ENCODE peak calls at places on chromosomes 16 and 17, in four cellular contexts. H, F, X and V are unnamed samples. For H3K4me1, the result is how much of the 10 kb centered on the place peaks cover.

GRCh38 chr16:70756071-70756470 is 44.9 kb downstream of the VAC14 start:
- DNase-seq in H (no peak), F (no peak), X (no peak), V (no peak)

GRCh38 chr17:44559288-44560249 is 2.3 kb downstream of the FZD2 start:
- DNase-seq in H (no peak), F (no peak), X (no peak), V (no peak)

GRCh38 chr16:57747091-57747490 is 11.5 kb downstream of the KATNB1 start:
- DNase-seq in H (no peak), F (no peak), X (no peak), V (no peak)

GRCh38 chr16:73041644-73042043 is 6.3 kb downstream of the ZFHX3 start:
- DNase-seq in H (no peak), F (no peak), X (no peak), V (no peak)

GRCh38 chr17:79023886-79024771 is at the start of gene C1QTNF1:
- DNase-seq in H (peak), F (peak), X (peak), V (peak)

GRCh38 chr16:49546059-49546458 is 172.5 kb downstream of the C16orf78 start:
- DNase-seq in H (no peak), F (no peak), X (no peak), V (no peak)

GRCh38 chr16:76277099-76278030 is at the start of gene CNTNAP4:
- DNase-seq in H (no peak), F (no peak), X (no peak), V (no peak)

GRCh38 chr17:75910699-75911098 is 6.0 kb upstream of the MRPL38 start:
- DNase-seq in H (no peak), F (no peak), X (no peak), V (no peak)

GRCh38 chr16:8966781-8967436 is 3.2 kb upstream of the USP7 start:
- DNase-seq in H (no peak), F (no peak), X (no peak), V (no peak)

GRCh38 chr17:34980681-34981537 is 597 bp downstream of the LIG3 start:
- DNase-seq in H (peak), F (peak), X (peak), V (peak)

GRCh38 chr17:10226930-10227695 is 28.7 kb upstream of the GAS7 start:
- DNase-seq in H (peak), F (peak), X (peak), V (peak)

GRCh38 chr17:12227547-12227946 is 206.9 kb downstream of the MAP2K4 start:
- DNase-seq in H (no peak), F (no peak), X (no peak), V (no peak)

GRCh38 chr17:9183297-9183696 is 162.0 kb downstream of the NTN1 start:
- DNase-seq in H (no peak), F (no peak), X (no peak), V (no peak)

GRCh38 chr16:89489040-89489721 is 1.2 kb downstream of the ANKRD11 start:
- DNase-seq in H (peak), F (peak), X (peak), V (peak)

GRCh38 chr17:42409467-42410351 is 13.3 kb downstream of the CAVIN1 start:
- DNase-seq in H (no peak), F (peak), X (peak), V (no peak)

GRCh38 chr17:75753514-75754377 is 11.2 kb downstream of the GALK1 start:
- DNase-seq in H (peak), F (peak), X (no peak), V (peak)

GRCh38 chr17:45228121-45228941 is 6.6 kb downstream of the FMNL1 start:
- DNase-seq in H (no peak), F (no peak), X (no peak), V (peak)

GRCh38 chr16:49961087-49961486 is 63.9 kb upstream of the CNEP1R1 start:
- DNase-seq in H (no peak), F (no peak), X (no peak), V (no peak)

GRCh38 chr16:15572329-15573001 is 70.5 kb downstream of the MARF1 start:
- DNase-seq in H (no peak), F (no peak), X (no peak), V (no peak)

GRCh38 chr16:30382398-30383015 is at the start of gene SEPTIN1:
- DNase-seq in H (no peak), F (no peak), X (no peak), V (no peak)

GRCh38 chr16:89847056-89847929 is 19.0 kb downstream of the SPIRE2 start:
- DNase-seq in H (no peak), F (no peak), X (no peak), V (no peak)

GRCh38 chr16:2296662-2297505 is 29.0 kb upstream of the RNPS1 start:
- DNase-seq in H (peak), F (no peak), X (peak), V (peak)

GRCh38 chr17:49454050-49454449 is 39.4 kb upstream of the PHB1 start:
- DNase-seq in H (no peak), F (no peak), X (no peak), V (no peak)

GRCh38 chr17:51355314-51356083 is 95.2 kb downstream of the UTP18 start:
- DNase-seq in H (no peak), F (no peak), X (no peak), V (no peak)

GRCh38 chr16:73572135-73572534 is 524.2 kb upstream of the ZFHX3 start:
- DNase-seq in H (peak), F (peak), X (peak), V (peak)

GRCh38 chr17:71922439-71922838 is 198.4 kb upstream of the SOX9 start:
- DNase-seq in H (no peak), F (no peak), X (no peak), V (no peak)

GRCh38 chr17:36459045-36459444 is 27.4 kb upstream of the ZNHIT3 start:
- DNase-seq in H (no peak), F (no peak), X (no peak), V (no peak)

GRCh38 chr17:58513913-58514794 is at the start of gene MTMR4:
- DNase-seq in H (peak), F (peak), X (peak), V (peak)

GRCh38 chr17:58278661-58279015 is 2.1 kb downstream of the MPO start:
- DNase-seq in H (no peak), F (peak), X (no peak), V (peak)

GRCh38 chr17:74292495-74292894 is 18.5 kb downstream of the DNAI2 start:
- DNase-seq in H (no peak), F (no peak), X (no peak), V (no peak)

GRCh38 chr17:59287452-59287851 is 44.0 kb upstream of the YPEL2 start:
- DNase-seq in H (no peak), F (no peak), X (no peak), V (no peak)

GRCh38 chr16:55328611-55329569 is 4.9 kb downstream of the IRX6 start:
- DNase-seq in H (no peak), F (no peak), X (no peak), V (no peak)

GRCh38 chr17:80422981-80423380 is 8.0 kb downstream of the ENDOV start:
- DNase-seq in H (peak), F (peak), X (no peak), V (peak)

GRCh38 chr16:46796764-46797269 is 34.2 kb downstream of the C16orf87 start:
- DNase-seq in H (no peak), F (no peak), X (no peak), V (no peak)

GRCh38 chr17:79433396-79433795 is 177.5 kb downstream of the RBFOX3 start:
- DNase-seq in H (no peak), F (no peak), X (no peak), V (no peak)

DNA sequence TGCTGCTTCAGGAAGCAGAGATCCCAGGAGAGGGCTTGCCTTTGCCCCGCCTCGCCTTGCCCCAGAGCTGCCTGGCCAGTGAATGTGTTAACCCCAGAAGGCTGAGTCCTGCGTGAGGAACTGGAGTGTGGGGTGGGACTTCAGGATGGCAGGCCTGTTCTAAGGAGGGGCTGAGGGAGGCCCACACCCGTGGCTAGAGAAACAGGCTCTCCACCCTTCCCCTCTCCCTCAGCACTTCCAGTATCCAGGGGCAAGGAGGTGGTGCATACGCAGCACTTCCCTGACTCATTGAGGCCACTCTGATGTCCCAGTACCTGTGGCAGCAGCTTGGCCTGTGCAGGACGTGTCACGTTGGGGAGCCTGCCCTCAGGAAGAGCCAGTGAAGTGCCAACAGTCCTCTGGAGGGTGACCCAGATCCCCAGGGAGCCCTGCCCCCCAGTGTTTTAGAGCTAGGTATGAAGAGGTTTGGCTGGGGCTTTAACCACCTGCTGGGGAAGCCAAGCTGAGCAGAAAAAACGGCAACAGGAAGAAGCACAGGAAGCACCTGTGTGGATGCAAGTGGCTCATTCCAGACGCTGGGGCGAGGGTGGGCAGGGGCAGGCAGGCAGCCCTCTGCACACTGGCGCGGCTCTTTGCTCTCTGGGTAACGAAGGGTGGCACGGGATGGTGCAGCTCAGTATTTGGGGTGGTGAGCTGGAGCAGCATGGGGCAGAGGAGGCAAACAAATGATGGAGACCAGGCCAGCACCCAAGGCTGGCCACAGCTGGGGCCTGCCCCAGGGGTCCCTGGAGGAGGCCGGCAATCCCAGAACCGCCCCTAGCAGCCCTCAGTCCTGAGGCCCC is 14.7 kb upstream of the CTCF start:
- DNase-seq in H (no peak), F (peak), X (no peak), V (no peak)
- H3K27ac ChIP-seq in H (peak), F (peak), X (peak), V (peak)

GRCh38 chr16:81864646-81865382 is 85.7 kb downstream of the PLCG2 start:
- DNase-seq in H (no peak), F (no peak), X (no peak), V (no peak)

GRCh38 chr16:81869326-81869725 is 90.2 kb downstream of the PLCG2 start:
- DNase-seq in H (no peak), F (no peak), X (no peak), V (no peak)

GRCh38 chr16:81863630-81864352 is 84.7 kb downstream of the PLCG2 start:
- DNase-seq in H (no peak), F (no peak), X (no peak), V (no peak)

GRCh38 chr16:81866820-81867440 is 87.8 kb downstream of the PLCG2 start:
- DNase-seq in H (peak), F (peak), X (peak), V (peak)

DNA sequence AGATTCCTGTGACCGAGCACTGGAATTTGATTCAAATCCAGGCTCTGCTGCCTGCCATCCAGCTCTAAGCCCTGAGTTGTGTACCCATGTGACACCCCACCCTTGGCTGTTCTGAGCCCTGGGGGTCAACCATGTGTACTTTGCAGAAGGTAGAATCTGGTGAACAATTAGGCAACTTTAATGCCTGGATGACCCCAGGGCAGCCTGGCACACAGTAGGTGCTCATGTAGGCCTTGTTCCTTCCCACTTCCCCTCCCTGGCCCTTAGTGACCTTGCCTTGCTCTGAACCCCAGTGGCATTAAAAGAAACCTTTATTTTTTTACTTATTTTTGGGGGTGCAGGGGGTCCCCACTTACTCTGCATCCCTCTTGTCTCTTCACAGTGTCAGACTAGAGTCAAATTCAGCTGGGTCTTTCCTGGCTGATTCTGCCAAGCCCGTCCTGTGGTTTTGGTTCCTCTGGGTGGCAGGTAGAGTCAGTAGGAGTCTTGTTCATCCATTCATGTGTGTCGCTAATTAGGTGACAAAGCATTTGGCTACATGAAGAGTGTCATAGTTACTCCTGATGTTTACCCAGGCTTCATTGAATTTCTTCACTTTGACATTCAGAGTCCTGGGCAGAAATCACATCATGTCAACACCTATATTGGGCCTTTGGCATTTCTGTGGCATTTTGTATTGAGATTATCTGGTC is 89.1 kb downstream of the PLCG2 start:
- DNase-seq in H (no peak), F (no peak), X (no peak), V (no peak)
- H3K4me1 ChIP-seq in H (under half), F (under half), X (under half), V (under half)

GRCh38 chr17:1227917-1228751 is 42.1 kb upstream of the BHLHA9 start:
- DNase-seq in H (peak), F (peak), X (no peak), V (no peak)

GRCh38 chr17:1231456-1231855 is 38.8 kb upstream of the BHLHA9 start:
- DNase-seq in H (peak), F (peak), X (peak), V (peak)

GRCh38 chr17:1228752-1229353 is 41.4 kb upstream of the BHLHA9 start:
- DNase-seq in H (no peak), F (no peak), X (no peak), V (no peak)

GRCh38 chr17:1229354-1229890 is 40.8 kb upstream of the BHLHA9 start:
- DNase-seq in H (peak), F (peak), X (peak), V (peak)

DNA sequence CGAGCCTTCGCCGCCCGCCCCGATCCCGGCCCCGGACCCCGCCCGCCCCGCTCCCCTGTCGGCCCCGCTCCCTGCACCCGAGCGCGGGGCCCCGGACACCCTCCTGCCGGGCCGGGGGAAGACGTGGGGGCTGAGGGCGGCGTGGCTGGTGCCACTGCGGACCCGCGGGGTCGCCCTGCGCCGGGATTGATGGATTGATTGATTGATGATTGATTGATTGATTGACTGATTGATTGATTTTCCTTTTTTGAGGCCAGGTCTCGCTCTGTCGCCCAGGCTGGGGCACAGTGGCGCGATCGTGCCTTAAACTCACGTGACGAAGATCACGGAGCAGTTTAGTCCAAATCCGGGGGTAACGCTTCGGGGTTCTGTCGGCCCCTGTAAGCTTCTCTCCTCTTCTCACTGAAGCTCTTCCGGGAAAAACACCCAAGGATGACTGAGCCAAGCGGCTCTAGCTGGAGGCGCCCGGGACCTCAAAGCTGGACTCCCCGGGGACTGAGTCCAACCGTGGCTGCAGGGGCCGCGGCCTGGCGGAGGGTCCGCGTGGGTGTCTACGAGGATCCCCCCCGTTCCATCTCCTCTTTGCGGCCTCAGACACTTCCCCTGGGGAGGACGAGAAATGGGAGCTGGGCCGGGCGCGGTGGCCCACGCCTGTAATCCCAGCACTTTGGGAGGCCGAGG is 40.2 kb upstream of the BHLHA9 start:
- DNase-seq in H (no peak), F (no peak), X (no peak), V (no peak)
- H3K4me3 ChIP-seq in H (peak), F (peak), X (no peak), V (peak)

GRCh38 chr17:57106836-57107497 is 21.9 kb downstream of the AKAP1 start:
- DNase-seq in H (no peak), F (no peak), X (no peak), V (no peak)

GRCh38 chr17:57107498-57108101 is 22.6 kb downstream of the AKAP1 start:
- DNase-seq in H (no peak), F (no peak), X (no peak), V (no peak)

GRCh38 chr17:57104461-57105175 is 19.6 kb downstream of the AKAP1 start:
- DNase-seq in H (no peak), F (no peak), X (no peak), V (no peak)

GRCh38 chr17:57108656-57109392 is 23.8 kb downstream of the AKAP1 start:
- DNase-seq in H (peak), F (no peak), X (no peak), V (no peak)

GRCh38 chr17:57106107-57106835 is 21.2 kb downstream of the AKAP1 start:
- DNase-seq in H (no peak), F (peak), X (no peak), V (peak)
- H3K27ac ChIP-seq in H (peak), F (peak), X (no peak), V (peak)

DNA sequence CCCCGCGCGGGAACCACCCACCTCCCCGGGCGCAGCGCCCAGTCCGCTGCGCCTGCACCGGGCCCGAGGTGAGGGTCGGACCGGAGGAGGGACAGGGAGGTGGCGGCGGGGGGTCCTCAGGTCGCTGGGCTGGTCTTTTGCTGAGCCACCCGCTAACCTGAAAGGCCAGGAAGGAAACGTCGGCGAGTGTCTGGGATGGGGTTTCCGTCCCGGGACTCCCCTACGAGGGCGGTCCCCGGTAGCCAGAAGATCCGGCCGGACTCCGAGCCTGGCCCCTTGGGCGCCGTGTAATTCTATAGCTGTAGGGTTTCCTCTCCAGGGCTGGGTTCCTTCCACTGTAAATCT is 5.0 kb downstream of the TBX2 start:
- DNase-seq in H (no peak), F (no peak), X (no peak), V (no peak)
- H3K4me1 ChIP-seq in H (under half), F (half or more), X (under half), V (under half)

GRCh38 chr17:77541995-77542394 is 401.2 kb downstream of the SEC14L1 start:
- DNase-seq in H (peak), F (no peak), X (no peak), V (peak)
- H3K4me3 ChIP-seq in H (no peak), F (no peak), X (no peak), V (no peak)

GRCh38 chr17:28750178-28751047 is 6.6 kb downstream of the TRAF4 start:
- DNase-seq in H (peak), F (peak), X (peak), V (peak)
- H3K27ac ChIP-seq in H (no peak), F (peak), X (peak), V (no peak)

GRCh38 chr16:20916289-20916688 is 15.7 kb downstream of the LYRM1 start:
- DNase-seq in H (no peak), F (no peak), X (no peak), V (no peak)
- H3K4me1 ChIP-seq in H (under half), F (half or more), X (under half), V (under half)